ENCODE peak calls at places on chromosomes 13 and 19, in seven cellular contexts. D, J, X, C, A, K and Y are unnamed samples.
A peak's percentile ranks its signal among the peaks of the same experiment; 100 is the strongest.

GRCh38 chr19:6018786-6019185 is 40.8 kb upstream of the RANBP3 start:
- DNase-seq in D (no peak), J (no peak), X (no peak), C (no peak), A (peak; percentile 79), K (no peak), Y (no peak)

GRCh38 chr13:24671367-24672117 is 8.7 kb upstream of the ATP12A start:
- DNase-seq in D (peak; percentile 46), J (peak; percentile 25), X (no peak), C (no peak), A (peak; percentile 35), K (peak; percentile 20), Y (peak; percentile 50)

GRCh38 chr19:10142701-10143375 is 23.1 kb upstream of the EIF3G start:
- DNase-seq in D (no peak), J (no peak), X (no peak), C (no peak), A (no peak), K (no peak), Y (no peak)

GRCh38 chr19:48290923-48291700 is 21.2 kb downstream of the ZNF114 start:
- DNase-seq in D (peak; percentile 38), J (peak; percentile 78), X (peak; percentile 12), C (peak; percentile 81), A (peak; percentile 88), K (peak; percentile 12), Y (peak; percentile 53)

GRCh38 chr13:23883255-23883654 is 5.9 kb downstream of the MIPEP start:
- DNase-seq in D (no peak), J (no peak), X (no peak), C (no peak), A (no peak), K (no peak), Y (no peak)

GRCh38 chr19:44548736-44549135 is 19.3 kb upstream of the CEACAM20 start:
- DNase-seq in D (peak; percentile 97), J (no peak), X (no peak), C (no peak), A (no peak), K (no peak), Y (peak; percentile 34)

GRCh38 chr19:38265213-38265861 is 964 bp downstream of the SPINT2 start:
- DNase-seq in D (no peak), J (no peak), X (peak; percentile 57), C (peak; percentile 63), A (no peak), K (no peak), Y (no peak)

GRCh38 chr13:42279080-42279479 is 7.1 kb downstream of the AKAP11 start:
- DNase-seq in D (no peak), J (no peak), X (no peak), C (no peak), A (no peak), K (no peak), Y (no peak)

GRCh38 chr19:11061951-11062350 is 27.3 kb upstream of the LDLR start:
- DNase-seq in D (no peak), J (no peak), X (no peak), C (no peak), A (no peak), K (no peak), Y (no peak)

GRCh38 chr19:19514215-19514633 is 1.1 kb downstream of the TSSK6 start:
- DNase-seq in D (no peak), J (peak; percentile 51), X (no peak), C (no peak), A (no peak), K (no peak), Y (no peak)

GRCh38 chr13:40484101-40484800 is 182.2 kb downstream of the FOXO1 start:
- DNase-seq in D (no peak), J (no peak), X (no peak), C (no peak), A (no peak), K (no peak), Y (no peak)

GRCh38 chr13:22960827-22961226 is 220.0 kb upstream of the SGCG start:
- DNase-seq in D (no peak), J (no peak), X (no peak), C (no peak), A (no peak), K (no peak), Y (no peak)

GRCh38 chr13:98647121-98647520 is 70.2 kb upstream of the STK24 start:
- DNase-seq in D (no peak), J (no peak), X (no peak), C (no peak), A (no peak), K (no peak), Y (no peak)

GRCh38 chr19:35408284-35409171 is 37.7 kb downstream of the GPR42 start:
- DNase-seq in D (no peak), J (no peak), X (no peak), C (no peak), A (no peak), K (no peak), Y (no peak)

GRCh38 chr19:13036366-13036976 is 41.2 kb downstream of the NFIX start:
- DNase-seq in D (peak; percentile 76), J (no peak), X (no peak), C (peak; percentile 66), A (no peak), K (peak; percentile 92), Y (peak; percentile 73)

GRCh38 chr13:85287528-85287927 is 511.7 kb downstream of the SLITRK6 start:
- DNase-seq in D (no peak), J (no peak), X (no peak), C (no peak), A (no peak), K (no peak), Y (no peak)

GRCh38 chr13:78437781-78438180 is 165.6 kb downstream of the POU4F1 start:
- DNase-seq in D (no peak), J (no peak), X (no peak), C (no peak), A (no peak), K (no peak), Y (no peak)

GRCh38 chr19:15239337-15239949 is 7.2 kb upstream of the EPHX3 start:
- DNase-seq in D (no peak), J (no peak), X (no peak), C (no peak), A (no peak), K (no peak), Y (no peak)

GRCh38 chr13:102945324-102945815 is 99.5 kb downstream of the ERCC5 start:
- DNase-seq in D (no peak), J (no peak), X (no peak), C (no peak), A (no peak), K (no peak), Y (no peak)

GRCh38 chr13:21530656-21531055 is 71.6 kb upstream of the ZDHHC20 start:
- DNase-seq in D (no peak), J (no peak), X (no peak), C (no peak), A (no peak), K (no peak), Y (no peak)

GRCh38 chr19:405138-405965 is 3.6 kb downstream of the C2CD4C start:
- DNase-seq in D (no peak), J (peak; percentile 5), X (no peak), C (no peak), A (no peak), K (no peak), Y (no peak)

GRCh38 chr13:36395280-36395679 is 37.0 kb upstream of the CCNA1 start:
- DNase-seq in D (peak; percentile 54), J (no peak), X (peak; percentile 56), C (no peak), A (no peak), K (no peak), Y (peak; percentile 3)

GRCh38 chr13:73835138-73835721 is 299.0 kb downstream of the KLF12 start:
- DNase-seq in D (peak; percentile 48), J (no peak), X (no peak), C (no peak), A (no peak), K (peak; percentile 4), Y (peak; percentile 20)

GRCh38 chr19:47005873-47006272 is 13.8 kb upstream of the NPAS1 start:
- DNase-seq in D (no peak), J (no peak), X (no peak), C (no peak), A (no peak), K (peak; percentile 77), Y (no peak)

GRCh38 chr13:97224544-97225324 is 2.6 kb downstream of the MBNL2 start:
- DNase-seq in D (peak; percentile 65), J (no peak), X (no peak), C (peak; percentile 70), A (no peak), K (peak; percentile 42), Y (no peak)

GRCh38 chr19:40750035-40750284 is 317 bp downstream of the ACTMAP start:
- DNase-seq in D (no peak), J (no peak), X (no peak), C (no peak), A (no peak), K (no peak), Y (no peak)